ENCODE peak calls at places on chromosomes 1 and 21, in five cellular contexts. O is CD8-positive, alpha-beta T cell; H is transverse colon; I is adrenal gland; Y is stomach. W is an unnamed sample.

GRCh38 chr1:11783556-11783955 is 21.6 kb downstream of the C1orf167 start:
- DNase-seq in Y (no peak), I (no peak), O (no peak), H (no peak), W (peak; percentile 31)

GRCh38 chr21:37571442-37571841 is 204.9 kb downstream of the DYRK1A start:
- DNase-seq in O (no peak), Y (no peak), H (no peak), I (no peak), W (no peak)

GRCh38 chr1:44802306-44803061 is 2.3 kb downstream of the PLK3 start:
- DNase-seq in I (peak; percentile 29), O (no peak), Y (no peak), H (no peak), W (peak; percentile 73)

GRCh38 chr1:198203434-198203833 is 46.6 kb downstream of the NEK7 start:
- DNase-seq in I (no peak), Y (no peak), O (no peak), H (no peak), W (no peak)

GRCh38 chr1:109643385-109644230 is 12.3 kb upstream of the GSTM4 start:
- DNase-seq in H (peak; percentile 92), I (peak; percentile 74), O (peak; percentile 86), Y (peak; percentile 90), W (peak; percentile 81)

GRCh38 chr21:14527690-14528652 is 18.1 kb downstream of the SAMSN1 start:
- DNase-seq in O (no peak), Y (no peak), H (no peak), I (no peak), W (no peak)

GRCh38 chr1:191685669-191686068 is 472.6 kb upstream of the RGS18 start:
- DNase-seq in I (no peak), O (no peak), H (no peak), Y (no peak), W (no peak)

GRCh38 chr21:34560609-34561008 is 48.6 kb upstream of the KCNE1 start:
- DNase-seq in I (no peak), Y (no peak), O (no peak), H (no peak), W (no peak)

GRCh38 chr1:231959225-231959884 is 332.8 kb downstream of the DISC1 start:
- DNase-seq in Y (no peak), H (no peak), I (no peak), O (no peak), W (no peak)

GRCh38 chr1:11421443-11421842 is 57.5 kb upstream of the DISP3 start:
- DNase-seq in O (no peak), H (no peak), Y (no peak), I (no peak), W (no peak)

GRCh38 chr1:75136921-75137641 is 2.9 kb downstream of the LHX8 start:
- DNase-seq in O (no peak), I (no peak), Y (no peak), H (no peak), W (peak; percentile 36)

GRCh38 chr1:63487336-63488065 is 35.5 kb downstream of the ITGB3BP start:
- DNase-seq in O (no peak), Y (no peak), I (no peak), H (no peak), W (no peak)

GRCh38 chr1:42966688-42967609 is 8.3 kb upstream of the SLC2A1 start:
- DNase-seq in H (peak; percentile 78), Y (peak; percentile 72), I (peak; percentile 66), O (no peak), W (no peak)

GRCh38 chr1:180415985-180416633 is 86.3 kb downstream of the ACBD6 start:
- DNase-seq in Y (no peak), I (no peak), O (no peak), H (no peak), W (no peak)

GRCh38 chr1:97365026-97365425 is 555.8 kb downstream of the DPYD start:
- DNase-seq in O (no peak), I (no peak), H (no peak), Y (no peak), W (no peak)

GRCh38 chr1:32266926-32267645 is 16.0 kb downstream of the LCK start:
- DNase-seq in Y (no peak), H (no peak), O (no peak), I (no peak), W (no peak)

GRCh38 chr1:92411511-92411910 is 75.2 kb downstream of the GFI1 start:
- DNase-seq in H (peak; percentile 46), I (no peak), O (no peak), Y (no peak), W (no peak)

GRCh38 chr21:35102488-35103407 is 53.6 kb upstream of the RUNX1 start:
- DNase-seq in O (peak; percentile 7), Y (peak; percentile 27), H (peak; percentile 29), I (peak; percentile 53), W (peak; percentile 68)

GRCh38 chr1:24089743-24090555 is 22.0 kb downstream of the MYOM3 start:
- DNase-seq in O (no peak), I (no peak), Y (no peak), H (no peak), W (peak; percentile 84)

GRCh38 chr21:45768741-45769049 is 125.2 kb downstream of the PCBP3 start:
- DNase-seq in I (no peak), O (no peak), Y (no peak), H (no peak), W (no peak)

DNA sequence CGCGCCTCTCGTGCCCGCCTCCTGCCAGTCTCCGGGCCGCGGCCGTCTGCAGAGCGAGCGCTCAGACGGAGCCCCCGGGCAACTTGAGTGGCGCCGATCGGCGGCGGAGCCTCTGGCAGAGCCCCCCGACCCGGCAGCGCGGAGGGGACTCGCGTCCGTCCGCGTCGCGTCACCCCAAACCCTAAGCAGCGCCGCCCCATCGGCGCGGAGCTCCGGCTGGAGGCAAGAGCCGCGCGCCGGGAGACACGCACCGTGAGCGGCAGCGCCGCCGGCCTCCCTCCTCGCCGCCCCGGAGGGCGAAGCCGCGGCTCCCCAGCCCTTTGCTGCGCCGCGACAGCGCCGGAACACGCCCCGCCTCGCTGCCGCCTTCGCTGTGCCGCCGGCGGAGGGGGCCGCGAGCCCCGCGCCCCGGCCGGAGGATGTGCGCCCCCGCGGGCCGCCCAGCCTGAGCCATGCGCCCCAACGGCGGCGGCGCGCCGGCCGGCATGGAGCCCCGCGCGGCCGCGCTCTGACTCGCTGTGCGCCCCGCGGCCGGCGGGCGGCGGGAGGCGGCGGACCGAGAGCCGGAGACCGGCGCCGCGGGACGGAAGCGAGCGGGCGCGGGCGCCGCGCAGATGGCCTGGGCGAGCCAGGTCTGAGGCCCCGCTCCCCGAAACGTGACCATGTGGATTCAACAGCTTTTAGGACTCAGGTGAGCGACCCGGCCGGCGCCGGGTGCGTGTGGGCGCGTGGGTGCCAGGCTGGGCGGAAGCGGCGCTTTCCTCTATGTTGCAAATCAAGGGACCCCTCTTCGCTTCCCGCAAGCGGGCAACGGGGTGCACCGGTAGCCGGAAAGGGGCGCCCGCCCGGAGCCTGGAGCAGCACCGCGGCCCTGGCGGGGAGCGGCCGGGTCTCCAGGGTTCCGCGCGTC is 610 bp downstream of the AJAP1 start:
- DNase-seq in H (no peak), I (no peak), Y (no peak), O (no peak), W (no peak)
- H3K27me3 ChIP-seq in H (peaks cover 84% of the 10 kb centered on the region), I (peaks cover 34% of the 10 kb centered on the region), Y (peaks cover 99% of the 10 kb centered on the region), O (peaks cover 21% of the 10 kb centered on the region), W (no peaks in the 10 kb centered on the region)

DNA sequence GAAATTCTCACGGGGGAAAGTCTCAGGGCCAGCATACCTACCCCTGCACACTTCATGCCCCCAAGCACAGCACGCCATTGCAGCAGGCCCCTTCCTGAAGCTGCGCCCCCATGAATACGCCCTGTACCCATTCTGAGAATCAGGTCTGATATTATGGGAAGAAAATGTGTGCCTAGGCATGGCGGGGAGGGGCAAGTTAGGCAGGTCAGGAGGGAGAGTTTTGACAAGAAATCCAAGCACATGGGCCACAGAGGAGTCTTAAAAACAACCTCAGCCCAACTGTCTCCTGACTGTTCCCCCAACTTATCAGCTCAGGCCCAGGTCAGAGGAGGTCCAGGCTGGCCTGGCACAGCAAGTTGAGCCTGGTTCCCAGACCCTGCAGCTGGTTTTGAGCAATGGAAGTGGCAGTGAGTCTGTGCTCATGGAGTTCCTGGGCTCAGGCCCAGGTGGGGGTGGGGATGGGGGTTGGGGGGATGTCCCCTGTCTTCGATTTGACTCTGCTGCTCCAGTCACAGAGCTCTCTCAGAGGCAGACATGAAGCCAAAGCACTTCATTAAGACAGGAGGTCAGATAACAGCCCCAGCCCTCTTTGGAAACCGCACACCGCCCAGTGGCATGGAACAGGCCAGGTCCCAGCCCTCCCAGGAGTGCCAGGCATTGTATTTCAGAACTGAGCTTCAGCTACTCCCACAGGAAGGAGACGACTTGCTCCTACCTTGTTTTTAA is 20.6 kb upstream of the BCAR3 start:
- DNase-seq in O (no peak), Y (no peak), H (no peak), I (no peak), W (peak; percentile 76)
- H3K4me1 ChIP-seq in O (no peaks in the 10 kb centered on the region), Y (no peaks in the 10 kb centered on the region), H (no peaks in the 10 kb centered on the region), I (peaks cover 11% of the 10 kb centered on the region), W (peaks cover 8% of the 10 kb centered on the region)

DNA sequence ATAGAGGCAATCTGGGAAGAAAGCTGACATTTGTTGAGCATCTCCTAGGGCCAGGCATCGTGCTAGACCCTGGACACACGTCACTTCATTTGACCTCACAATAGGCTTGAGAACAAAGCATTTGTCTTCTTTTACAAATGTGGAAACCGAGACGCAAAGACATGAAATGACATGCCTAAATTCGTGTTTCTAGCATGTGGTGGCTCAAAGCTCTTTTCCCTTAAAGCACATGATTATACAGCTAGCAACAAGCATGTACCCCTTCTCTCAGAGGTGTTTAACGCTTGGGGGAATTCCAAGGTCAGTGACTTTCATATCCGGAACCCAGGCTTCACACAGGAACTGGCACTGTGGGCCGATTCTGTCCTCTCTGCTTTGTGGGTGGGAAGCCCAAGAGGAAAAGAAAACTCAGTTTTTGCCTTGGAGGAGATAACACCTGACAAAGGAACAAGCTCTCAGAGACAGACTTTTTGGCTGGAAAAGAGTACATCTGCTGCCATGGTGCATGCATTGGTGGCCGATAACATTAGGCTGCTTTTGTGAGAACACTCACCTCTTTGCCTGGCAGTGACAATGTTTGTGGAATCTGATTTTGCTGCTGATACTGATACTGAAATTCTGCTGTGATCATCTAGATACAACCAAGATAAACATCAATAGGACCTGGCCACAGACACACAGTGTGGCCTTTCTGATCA is 15.4 kb upstream of the CD2 start:
- DNase-seq in O (no peak), H (no peak), Y (no peak), I (no peak), W (no peak)
- H3K27ac ChIP-seq in O (peak overlapping the region; percentile 59), H (peak overlapping the region; percentile 43), Y (peak overlapping the region; percentile 17), I (no peak overlapping the region), W (no peak overlapping the region)

GRCh38 chr1:62228883-62229187 is 34.2 kb downstream of the L1TD1 start:
- DNase-seq in H (no peak), O (no peak), Y (no peak), I (no peak), W (no peak)
- H3K27me3 ChIP-seq in H (no peaks in the 10 kb centered on the region), O (no peaks in the 10 kb centered on the region), Y (no peaks in the 10 kb centered on the region), I (no peaks in the 10 kb centered on the region), W (no peaks in the 10 kb centered on the region)

GRCh38 chr1:25806418-25806817 is 6.4 kb downstream of the SELENON start:
- DNase-seq in Y (no peak), H (no peak), I (peak; percentile 80), O (no peak), W (peak; percentile 80)
- H3K4me1 ChIP-seq in Y (peaks cover 21% of the 10 kb centered on the region), H (peaks cover 29% of the 10 kb centered on the region), I (peaks cover 33% of the 10 kb centered on the region), O (peaks cover 24% of the 10 kb centered on the region), W (peaks cover 9% of the 10 kb centered on the region)

DNA sequence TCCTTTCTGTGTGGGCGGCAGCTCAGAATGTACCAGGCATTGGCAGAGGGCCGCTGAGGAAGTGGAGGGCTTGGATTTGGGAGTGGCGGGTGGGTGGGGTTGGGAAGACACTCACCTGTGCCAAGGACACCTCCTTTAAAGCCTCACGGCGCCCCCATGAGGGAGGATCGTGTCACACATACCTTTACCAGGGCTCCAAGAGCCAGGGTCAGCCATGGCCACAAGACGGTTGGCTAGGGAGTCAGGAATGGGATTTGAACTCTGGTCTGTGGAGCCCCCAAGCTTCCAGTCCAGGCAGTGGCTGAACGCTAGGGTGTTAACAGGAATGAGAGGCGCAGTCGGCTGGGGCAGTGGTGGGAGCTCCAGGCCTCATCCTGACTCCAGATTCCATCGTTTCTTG is 4.6 kb downstream of the NBL1 start:
- DNase-seq in I (no peak), O (no peak), H (peak; percentile 89), Y (no peak), W (peak; percentile 61)
- H3K27ac ChIP-seq in I (no peak overlapping the region), O (no peak overlapping the region), H (peak overlapping the region; percentile 98), Y (peak overlapping the region; percentile 93), W (no peak overlapping the region)

GRCh38 chr1:5707566-5708178 is 284.6 kb downstream of the NPHP4 start:
- DNase-seq in I (no peak), H (no peak), Y (no peak), O (no peak), W (no peak)
- H3K27me3 ChIP-seq in I (no peaks in the 10 kb centered on the region), H (no peaks in the 10 kb centered on the region), Y (peaks cover 24% of the 10 kb centered on the region), O (no peaks in the 10 kb centered on the region), W (no peaks in the 10 kb centered on the region)